ENCODE peak calls at places on chromosomes 13 and 19, in ten cellular contexts. Z is GOT3; E is CD8-positive, alpha-beta T cell; M is astrocyte; V is NCI-H1694 treated with DMSO at 0.1 percent for 48 hours; W is neural progenitor cell; S is fibroblast of gingiva; F is activated CD4-positive, alpha-beta T cell treated with anti-CD3 and anti-CD28 coated beads, Interleukin-2, amount 50 U/mL, for 1 hour; G is brain pericyte; K is substantia nigra. L is an unnamed sample.

GRCh38 chr13:46143239-46143701 is 38.4 kb upstream of the CPB2 start:
- DNase-seq in W (no peak), V (no peak), M (no peak), S (no peak), K (no peak), F (no peak), G (no peak), Z (no peak), E (no peak), L (no peak)

GRCh38 chr13:44801990-44802389 is 187.3 kb downstream of the NUFIP1 start:
- DNase-seq in V (no peak), K (no peak), M (peak), S (peak), G (no peak), F (no peak), E (no peak), Z (no peak), W (no peak), L (no peak)

GRCh38 chr13:50928609-50929274 is 19.2 kb downstream of the RNASEH2B start:
- DNase-seq in Z (no peak), M (no peak), G (no peak), F (no peak), S (no peak), W (no peak), V (no peak), K (no peak), E (no peak), L (no peak)

GRCh38 chr13:101618440-101619187 is 166.1 kb downstream of the ITGBL1 start:
- DNase-seq in K (no peak), W (no peak), G (no peak), F (no peak), E (no peak), S (no peak), M (no peak), Z (no peak), V (no peak), L (no peak)

GRCh38 chr19:30640266-30640965 is 268.2 kb downstream of the ZNF536 start:
- DNase-seq in Z (no peak), F (no peak), E (no peak), V (no peak), W (no peak), M (no peak), G (no peak), K (no peak), S (no peak), L (no peak)

GRCh38 chr19:57078802-57079201 is 41.0 kb upstream of the USP29 start:
- DNase-seq in S (no peak), F (no peak), W (no peak), K (no peak), V (no peak), G (no peak), M (no peak), E (no peak), Z (no peak), L (peak)

GRCh38 chr19:45440873-45441654 is 17.3 kb upstream of the ERCC1 start:
- DNase-seq in F (no peak), Z (no peak), W (peak), M (peak), G (no peak), K (no peak), E (no peak), V (no peak), S (peak), L (peak)

GRCh38 chr19:51489113-51489512 is 10.8 kb downstream of the CEACAM18 start:
- DNase-seq in F (no peak), Z (no peak), K (no peak), W (no peak), V (no peak), G (no peak), M (no peak), S (no peak), E (no peak), L (no peak)

GRCh38 chr13:31793246-31793645 is 53.9 kb downstream of the RXFP2 start:
- DNase-seq in V (no peak), K (no peak), Z (no peak), G (no peak), S (no peak), F (no peak), M (peak), E (no peak), W (no peak), L (no peak)

GRCh38 chr13:74869846-74870245 is 612.1 kb downstream of the TBC1D4 start:
- DNase-seq in F (no peak), V (no peak), K (no peak), M (peak), Z (no peak), E (no peak), G (no peak), W (no peak), S (no peak), L (no peak)

GRCh38 chr19:38656171-38656981 is 8.9 kb downstream of the ACTN4 start:
- DNase-seq in E (no peak), M (peak), G (no peak), W (no peak), K (peak), S (peak), Z (no peak), F (peak), V (no peak), L (no peak)

GRCh38 chr13:26324867-26325266 is 70.9 kb downstream of the CDK8 start:
- DNase-seq in V (no peak), F (no peak), S (no peak), Z (no peak), E (no peak), M (peak), W (no peak), G (no peak), K (no peak), L (no peak)

GRCh38 chr13:75947448-75947847 is 311.3 kb downstream of the LMO7 start:
- DNase-seq in G (no peak), Z (no peak), K (no peak), F (no peak), S (no peak), M (no peak), W (no peak), V (peak), E (no peak), L (no peak)

GRCh38 chr13:93116809-93117208 is 109.8 kb upstream of the GPC6 start:
- DNase-seq in K (no peak), G (no peak), E (no peak), V (peak), S (no peak), W (no peak), Z (no peak), M (no peak), F (no peak), L (peak)

GRCh38 chr19:15280915-15281683 is 48.9 kb upstream of the EPHX3 start:
- DNase-seq in K (peak), M (peak), S (peak), E (no peak), W (peak), F (no peak), Z (no peak), G (no peak), V (peak), L (peak)

GRCh38 chr19:17078920-17079709 is 3.5 kb downstream of the MYO9B start:
- DNase-seq in K (no peak), M (peak), G (no peak), S (no peak), W (peak), Z (no peak), E (no peak), F (no peak), V (no peak), L (peak)

GRCh38 chr19:41726493-41726892 is 18.1 kb downstream of the CEACAM5 start:
- DNase-seq in S (no peak), F (no peak), Z (no peak), E (no peak), W (no peak), G (no peak), V (no peak), M (no peak), K (no peak), L (no peak)

GRCh38 chr13:53953205-53953604 is 924.6 kb downstream of the OLFM4 start:
- DNase-seq in K (no peak), F (no peak), Z (no peak), G (no peak), E (no peak), S (no peak), M (no peak), V (no peak), W (no peak), L (peak)

GRCh38 chr19:23957660-23958281 is 43.1 kb downstream of the ZNF726 start:
- DNase-seq in W (no peak), M (peak), Z (no peak), E (no peak), G (no peak), S (peak), K (no peak), F (no peak), V (no peak), L (no peak)

GRCh38 chr13:45349438-45349837 is 8.5 kb upstream of the TPT1 start:
- DNase-seq in M (no peak), E (no peak), S (peak), W (no peak), G (no peak), V (no peak), K (no peak), F (no peak), Z (no peak), L (no peak)

GRCh38 chr19:36688058-36688457 is 646 bp downstream of the ZNF567 start:
- DNase-seq in E (no peak), Z (no peak), W (no peak), K (no peak), M (no peak), S (no peak), F (no peak), V (no peak), G (no peak), L (no peak)

GRCh38 chr13:29859971-29860370 is 9.6 kb upstream of the UBL3 start:
- DNase-seq in V (no peak), S (peak), W (no peak), G (no peak), K (no peak), F (no peak), Z (no peak), E (no peak), M (peak), L (no peak)

GRCh38 chr19:797528-798414 is 519 bp downstream of the PTBP1 start:
- DNase-seq in M (peak), W (peak), K (peak), Z (peak), E (peak), G (no peak), S (peak), F (peak), V (peak), L (peak)

GRCh38 chr19:48308695-48309586 is 16.4 kb upstream of the EMP3 start:
- DNase-seq in S (no peak), V (peak), K (no peak), Z (no peak), E (no peak), M (no peak), W (peak), G (peak), F (no peak), L (peak)

GRCh38 chr19:8438236-8438635 is 6.5 kb upstream of the HNRNPM start:
- DNase-seq in E (no peak), G (no peak), M (no peak), W (no peak), F (no peak), K (no peak), Z (no peak), S (no peak), V (no peak), L (no peak)